ENCODE peak calls at places on chromosomes 11 and 22, in four cellular contexts. P, M, R and X are unnamed samples.
A peak's percentile ranks its signal among the peaks of the same experiment; 100 is the strongest.

GRCh38 chr11:119267645-119268044 is 49.3 kb downstream of the MCAM start:
- DNase-seq in P (no peak), M (no peak), R (no peak), X (no peak)

GRCh38 chr22:44309137-44309536 is 3.6 kb downstream of the SHISAL1 start:
- DNase-seq in P (no peak), M (no peak), R (peak; percentile 88), X (no peak)

GRCh38 chr11:68974421-68975194 is 6.2 kb downstream of the MRGPRD start:
- DNase-seq in P (no peak), M (no peak), R (no peak), X (peak; percentile 35)

GRCh38 chr11:134951305-134951700 is 539.3 kb upstream of the B3GAT1 start:
- DNase-seq in P (no peak), M (no peak), R (no peak), X (no peak)

GRCh38 chr11:73965076-73965763 is 14.4 kb downstream of the DNAJB13 start:
- DNase-seq in P (no peak), M (no peak), R (no peak), X (no peak)

GRCh38 chr22:19019679-19020032 is 83.6 kb upstream of the PRODH start:
- DNase-seq in P (no peak), M (no peak), R (no peak), X (no peak)

GRCh38 chr22:25775501-25775900 is 33.5 kb downstream of the MYO18B start:
- DNase-seq in P (no peak), M (no peak), R (no peak), X (no peak)

GRCh38 chr22:30183861-30184278 is 62.7 kb downstream of the LIF start:
- DNase-seq in P (no peak), M (no peak), R (no peak), X (no peak)

GRCh38 chr11:84719935-84720577 is 907.1 kb downstream of the DLG2 start:
- DNase-seq in P (no peak), M (no peak), R (no peak), X (no peak)

GRCh38 chr11:61480936-61481335 is 27.6 kb upstream of the LRRC10B start:
- DNase-seq in P (no peak), M (no peak), R (no peak), X (no peak)

GRCh38 chr11:64058494-64058893 is 22.8 kb downstream of the FLRT1 start:
- DNase-seq in P (no peak), M (no peak), R (no peak), X (no peak)

GRCh38 chr11:43806976-43807375 is 73.7 kb upstream of the ALKBH3 start:
- DNase-seq in P (no peak), M (no peak), R (no peak), X (no peak)

GRCh38 chr11:85827768-85828639 is 17.1 kb upstream of the SYTL2 start:
- DNase-seq in P (no peak), M (no peak), R (peak; percentile 64), X (peak; percentile 29)

GRCh38 chr11:115080923-115081322 is 402.6 kb downstream of the NXPE2 start:
- DNase-seq in P (no peak), M (no peak), R (no peak), X (no peak)

GRCh38 chr11:107860688-107861087 is 2.1 kb upstream of the SLC35F2 start:
- DNase-seq in P (no peak), M (no peak), R (no peak), X (no peak)

GRCh38 chr11:1832181-1832988 is 2.4 kb upstream of the SYT8 start:
- DNase-seq in P (peak; percentile 47), M (peak; percentile 97), R (no peak), X (no peak)

GRCh38 chr11:122430490-122430889 is 225.0 kb upstream of the UBASH3B start:
- DNase-seq in P (no peak), M (no peak), R (no peak), X (no peak)

GRCh38 chr11:102560555-102561011 is 30.0 kb upstream of the MMP7 start:
- DNase-seq in P (no peak), M (no peak), R (peak; percentile 64), X (no peak)

GRCh38 chr11:77188912-77189491 is 61.0 kb downstream of the MYO7A start:
- DNase-seq in P (no peak), M (no peak), R (no peak), X (no peak)

GRCh38 chr11:106161775-106162174 is 84.3 kb downstream of the AASDHPPT start:
- DNase-seq in P (no peak), M (no peak), R (no peak), X (no peak)

GRCh38 chr11:132718711-132719641 is 813.3 kb downstream of the OPCML start:
- DNase-seq in P (no peak), M (no peak), R (no peak), X (no peak)

GRCh38 chr22:45446216-45446615 is 32.7 kb downstream of the RIBC2 start:
- DNase-seq in P (no peak), M (no peak), R (no peak), X (no peak)

GRCh38 chr11:113877673-113878060 is 2.3 kb upstream of the USP28 start:
- DNase-seq in P (no peak), M (no peak), R (no peak), X (no peak)

GRCh38 chr11:79940976-79941735 is 500.3 kb upstream of the TENM4 start:
- DNase-seq in P (no peak), M (no peak), R (no peak), X (no peak)

GRCh38 chr22:30251661-30252226 is 5.2 kb upstream of the LIF start:
- DNase-seq in P (no peak), M (no peak), R (no peak), X (no peak)